ENCODE peak calls at places on chromosome 18, in four cellular contexts. X is COR-L47; M is activated T-cell treated with anti-CD3 and anti-CD28 coated beads, Interleukin-2, amount 50 U/mL, for 24 hours; S is GM23248. G is an unnamed sample.

GRCh38 chr18:48923746-48924580 is 26.8 kb downstream of the SMAD7 start:
- DNase-seq in S (peak; percentile 85), X (no peak), M (no peak), G (peak; percentile 78)

GRCh38 chr18:12515550-12515949 is 107.8 kb downstream of the PRELID3A start:
- DNase-seq in S (peak; percentile 8), M (no peak), X (no peak), G (no peak)

GRCh38 chr18:44841769-44842587 is 161.3 kb downstream of the SETBP1 start:
- DNase-seq in S (no peak), M (no peak), X (no peak), G (no peak)

GRCh38 chr18:62118324-62118723 is 68.5 kb downstream of the PIGN start:
- DNase-seq in S (peak; percentile 73), X (no peak), M (no peak), G (peak; percentile 90)

GRCh38 chr18:69158949-69159348 is 241.7 kb upstream of the DOK6 start:
- DNase-seq in M (no peak), S (no peak), X (no peak), G (no peak)

GRCh38 chr18:354456-354855 is 86.6 kb upstream of the THOC1 start:
- DNase-seq in S (peak; percentile 50), M (no peak), X (no peak), G (peak; percentile 58)

GRCh38 chr18:24702001-24702400 is 241.6 kb downstream of the HRH4 start:
- DNase-seq in S (no peak), X (no peak), M (no peak), G (no peak)

GRCh38 chr18:62690416-62690815 is 24.9 kb upstream of the PHLPP1 start:
- DNase-seq in S (no peak), M (no peak), X (no peak), G (no peak)

GRCh38 chr18:8260319-8260718 is 348.9 kb upstream of the RAB12 start:
- DNase-seq in M (no peak), X (no peak), S (peak; percentile 13), G (peak; percentile 19)

GRCh38 chr18:43692291-43692690 is 415.0 kb upstream of the SYT4 start:
- DNase-seq in S (peak; percentile 29), M (no peak), X (no peak), G (peak; percentile 82)

GRCh38 chr18:45664824-45665763 is 49.8 kb downstream of the SLC14A2 start:
- DNase-seq in X (peak; percentile 70), S (peak; percentile 74), M (peak; percentile 68), G (peak; percentile 50)

G was measured in AG10803.